ENCODE peak calls at places on chromosome 10, in four cellular contexts. One of them, this sample, is unnamed.
A peak's percentile ranks its signal among the peaks of the same experiment; 100 is the strongest.

GRCh38 chr10:71421075-71421434 is 24.3 kb downstream of the CDH23 start:
- DNase-seq in esophagus muscularis mucosa: no peak
- DNase-seq in transverse colon: no peak
- DNase-seq in HCT116: no peak
- DNase-seq in this sample: no peak

GRCh38 chr10:11797847-11798633 is 25.1 kb upstream of the PROSER2 start:
- DNase-seq in esophagus muscularis mucosa: no peak
- DNase-seq in transverse colon: no peak
- DNase-seq in HCT116: no peak
- DNase-seq in this sample: no peak

GRCh38 chr10:116683821-116684220 is 58.5 kb downstream of the HSPA12A start:
- DNase-seq in esophagus muscularis mucosa: no peak
- DNase-seq in transverse colon: no peak
- DNase-seq in HCT116: no peak
- DNase-seq in this sample: no peak

GRCh38 chr10:57948796-57949195 is 318.9 kb downstream of the IPMK start:
- DNase-seq in esophagus muscularis mucosa: no peak
- DNase-seq in transverse colon: no peak
- DNase-seq in HCT116: no peak
- DNase-seq in this sample: no peak

GRCh38 chr10:132100556-132101349 is 35.0 kb downstream of the JAKMIP3 start:
- DNase-seq in esophagus muscularis mucosa: no peak
- DNase-seq in transverse colon: no peak
- DNase-seq in HCT116: no peak
- DNase-seq in this sample: no peak

GRCh38 chr10:4109469-4109868 is 324.5 kb upstream of the KLF6 start:
- DNase-seq in esophagus muscularis mucosa: no peak
- DNase-seq in transverse colon: no peak
- DNase-seq in HCT116: no peak
- DNase-seq in this sample: no peak

GRCh38 chr10:25297466-25297865 is 122.7 kb downstream of the GPR158 start:
- DNase-seq in esophagus muscularis mucosa: no peak
- DNase-seq in transverse colon: no peak
- DNase-seq in HCT116: no peak
- DNase-seq in this sample: no peak

GRCh38 chr10:13632879-13633437 is 46.2 kb downstream of the PRPF18 start:
- DNase-seq in esophagus muscularis mucosa: peak; percentile 57
- DNase-seq in transverse colon: no peak
- DNase-seq in HCT116: no peak
- DNase-seq in this sample: no peak

GRCh38 chr10:42149722-42150427 is 488.5 kb downstream of the ZNF33B start:
- DNase-seq in esophagus muscularis mucosa: no peak
- DNase-seq in transverse colon: no peak
- DNase-seq in HCT116: no peak
- DNase-seq in this sample: no peak

GRCh38 chr10:34811968-34812514 is 3.1 kb downstream of the PARD3 start:
- DNase-seq in esophagus muscularis mucosa: no peak
- DNase-seq in transverse colon: no peak
- DNase-seq in HCT116: no peak
- DNase-seq in this sample: no peak

GRCh38 chr10:106643521-106643920 is 521.0 kb downstream of the SORCS1 start:
- DNase-seq in esophagus muscularis mucosa: no peak
- DNase-seq in transverse colon: no peak
- DNase-seq in HCT116: no peak
- DNase-seq in this sample: no peak

GRCh38 chr10:25059990-25060389 is 43.6 kb downstream of the THNSL1 start:
- DNase-seq in esophagus muscularis mucosa: no peak
- DNase-seq in transverse colon: peak; percentile 65
- DNase-seq in HCT116: peak; percentile 79
- DNase-seq in this sample: peak; percentile 71

GRCh38 chr10:48895198-48895720 is 44.4 kb downstream of the LRRC18 start:
- DNase-seq in esophagus muscularis mucosa: no peak
- DNase-seq in transverse colon: no peak
- DNase-seq in HCT116: no peak
- DNase-seq in this sample: no peak

GRCh38 chr10:28769147-28769604 is 91.9 kb downstream of the BAMBI start:
- DNase-seq in esophagus muscularis mucosa: no peak
- DNase-seq in transverse colon: no peak
- DNase-seq in HCT116: no peak
- DNase-seq in this sample: no peak

GRCh38 chr10:75281980-75282379 is 46.2 kb upstream of the COMTD1 start:
- DNase-seq in esophagus muscularis mucosa: no peak
- DNase-seq in transverse colon: no peak
- DNase-seq in HCT116: no peak
- DNase-seq in this sample: no peak

GRCh38 chr10:90179696-90180407 is 478.5 kb downstream of the KIF20B start:
- DNase-seq in esophagus muscularis mucosa: no peak
- DNase-seq in transverse colon: no peak
- DNase-seq in HCT116: peak; percentile 43
- DNase-seq in this sample: no peak

GRCh38 chr10:76763360-76763759 is 874.2 kb downstream of the KCNMA1 start:
- DNase-seq in esophagus muscularis mucosa: no peak
- DNase-seq in transverse colon: no peak
- DNase-seq in HCT116: no peak
- DNase-seq in this sample: no peak

GRCh38 chr10:71964669-71965515 is 697 bp downstream of the CHST3 start:
- DNase-seq in esophagus muscularis mucosa: no peak
- DNase-seq in transverse colon: peak; percentile 44
- DNase-seq in HCT116: no peak
- DNase-seq in this sample: no peak

GRCh38 chr10:125411724-125412123 is 251.4 kb upstream of the CTBP2 start:
- DNase-seq in esophagus muscularis mucosa: no peak
- DNase-seq in transverse colon: no peak
- DNase-seq in HCT116: peak; percentile 16
- DNase-seq in this sample: no peak

GRCh38 chr10:120559800-120560199 is 102.8 kb downstream of the PLPP4 start:
- DNase-seq in esophagus muscularis mucosa: peak; percentile 42
- DNase-seq in transverse colon: no peak
- DNase-seq in HCT116: no peak
- DNase-seq in this sample: no peak

GRCh38 chr10:90859321-90859751 is 1.5 kb upstream of the HTR7 start:
- DNase-seq in esophagus muscularis mucosa: no peak
- DNase-seq in transverse colon: no peak
- DNase-seq in HCT116: peak; percentile 69
- DNase-seq in this sample: no peak

GRCh38 chr10:121690152-121690551 is 91.9 kb upstream of the FGFR2 start:
- DNase-seq in esophagus muscularis mucosa: no peak
- DNase-seq in transverse colon: no peak
- DNase-seq in HCT116: no peak
- DNase-seq in this sample: no peak
- TF ChIP-seq POLR2A in esophagus muscularis mucosa: no peak
- TF ChIP-seq POLR2A in transverse colon: no peak
- TF ChIP-seq POLR2A in HCT116: no peak
- TF ChIP-seq POLR2A in this sample: no peak

GRCh38 chr10:32035038-32035437 is 21.2 kb downstream of the KIF5B start:
- DNase-seq in esophagus muscularis mucosa: no peak
- DNase-seq in transverse colon: no peak
- DNase-seq in HCT116: no peak
- DNase-seq in this sample: no peak
- H3K36me3 ChIP-seq in esophagus muscularis mucosa: peaks cover 84% of the 10 kb centered on the region
- H3K36me3 ChIP-seq in transverse colon: peaks cover 90% of the 10 kb centered on the region
- H3K36me3 ChIP-seq in HCT116: peaks cover 56% of the 10 kb centered on the region
- H3K36me3 ChIP-seq in this sample: no peaks in the 10 kb centered on the region

DNA sequence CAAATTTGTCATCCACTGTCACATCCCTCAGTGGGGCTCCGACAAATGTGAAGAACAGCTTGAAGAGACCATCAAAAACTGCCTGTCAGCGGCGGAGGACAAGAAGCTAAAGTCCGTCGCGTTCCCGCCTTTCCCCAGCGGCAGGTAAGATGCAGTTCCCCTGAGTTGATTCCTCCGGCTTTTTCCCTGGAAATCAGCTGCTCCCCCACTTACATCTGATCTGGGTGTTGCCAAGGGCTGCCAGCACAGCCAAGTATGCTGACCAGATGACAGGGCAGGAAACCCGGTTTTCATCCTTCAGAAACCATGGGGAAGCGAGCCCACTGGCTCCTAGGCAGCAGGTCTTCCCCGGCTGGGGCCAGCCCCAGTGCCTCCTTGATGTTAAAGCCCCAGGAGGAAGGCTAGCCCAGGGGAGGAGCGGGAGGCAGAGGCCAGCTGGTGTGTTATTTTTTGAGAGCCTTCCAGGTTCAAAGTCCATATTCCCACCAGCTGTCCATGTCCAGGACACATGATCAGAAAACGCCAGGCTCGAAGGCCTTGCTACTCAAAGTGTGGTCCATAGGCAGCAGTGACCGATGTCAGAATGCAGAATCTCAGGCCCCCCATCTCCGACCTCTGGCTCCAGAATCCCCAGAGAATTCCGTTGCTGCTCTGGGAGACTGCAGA is 23.4 kb downstream of the AIFM2 start:
- DNase-seq in esophagus muscularis mucosa: no peak
- DNase-seq in transverse colon: no peak
- DNase-seq in HCT116: no peak
- DNase-seq in this sample: no peak
- TF ChIP-seq POLR2A in esophagus muscularis mucosa: no peak
- TF ChIP-seq POLR2A in transverse colon: no peak
- TF ChIP-seq POLR2A in HCT116: no peak
- TF ChIP-seq POLR2A in this sample: no peak

DNA sequence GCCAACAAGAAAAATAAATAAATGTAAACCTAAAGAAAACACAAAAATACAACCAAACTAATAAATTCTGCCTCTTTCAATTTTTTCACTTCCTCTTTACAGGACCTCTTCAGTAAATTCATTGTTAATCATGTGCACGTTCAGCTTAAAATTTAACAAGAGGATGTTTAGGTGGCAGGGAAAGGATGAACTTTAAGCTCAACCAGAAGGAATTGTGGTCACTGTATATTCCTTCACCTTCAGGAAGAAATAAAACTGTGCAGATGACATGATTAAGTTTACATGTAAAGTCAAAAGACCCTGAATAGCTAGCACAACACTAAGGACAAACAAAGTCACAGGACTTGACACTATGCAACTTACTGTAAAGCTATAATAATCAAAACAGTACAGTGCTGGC is 33.0 kb downstream of the KIF5B start:
- DNase-seq in esophagus muscularis mucosa: no peak
- DNase-seq in transverse colon: no peak
- DNase-seq in HCT116: no peak
- DNase-seq in this sample: no peak
- H3K36me3 ChIP-seq in esophagus muscularis mucosa: peaks cover 89% of the 10 kb centered on the region
- H3K36me3 ChIP-seq in transverse colon: peaks cover 63% of the 10 kb centered on the region
- H3K36me3 ChIP-seq in HCT116: peaks cover 65% of the 10 kb centered on the region
- H3K36me3 ChIP-seq in this sample: no peaks in the 10 kb centered on the region

GRCh38 chr10:123390874-123391273 is 236.7 kb downstream of the BUB3 start:
- DNase-seq in esophagus muscularis mucosa: no peak
- DNase-seq in transverse colon: no peak
- DNase-seq in HCT116: no peak
- DNase-seq in this sample: no peak

GRCh38 chr10:123391275-123392028 is 237.2 kb downstream of the BUB3 start:
- DNase-seq in esophagus muscularis mucosa: no peak
- DNase-seq in transverse colon: no peak
- DNase-seq in HCT116: no peak
- DNase-seq in this sample: no peak

GRCh38 chr10:123394382-123394781 is 240.2 kb downstream of the BUB3 start:
- DNase-seq in esophagus muscularis mucosa: no peak
- DNase-seq in transverse colon: no peak
- DNase-seq in HCT116: no peak
- DNase-seq in this sample: no peak

GRCh38 chr10:123392182-123392930 is 238.2 kb downstream of the BUB3 start:
- DNase-seq in esophagus muscularis mucosa: no peak
- DNase-seq in transverse colon: no peak
- DNase-seq in HCT116: no peak
- DNase-seq in this sample: no peak

GRCh38 chr10:123393170-123393569 is 239.0 kb downstream of the BUB3 start:
- DNase-seq in esophagus muscularis mucosa: no peak
- DNase-seq in transverse colon: no peak
- DNase-seq in HCT116: no peak
- DNase-seq in this sample: no peak
- TF ChIP-seq POLR2A in esophagus muscularis mucosa: no peak
- TF ChIP-seq POLR2A in transverse colon: no peak
- TF ChIP-seq POLR2A in HCT116: no peak
- TF ChIP-seq POLR2A in this sample: no peak

GRCh38 chr10:27685686-27686085 is 59.9 kb downstream of the MKX start:
- DNase-seq in esophagus muscularis mucosa: no peak
- DNase-seq in transverse colon: no peak
- DNase-seq in HCT116: no peak
- DNase-seq in this sample: no peak
- H3K36me3 ChIP-seq in esophagus muscularis mucosa: no peaks in the 10 kb centered on the region
- H3K36me3 ChIP-seq in transverse colon: no peaks in the 10 kb centered on the region
- H3K36me3 ChIP-seq in HCT116: no peaks in the 10 kb centered on the region
- H3K36me3 ChIP-seq in this sample: no peaks in the 10 kb centered on the region

GRCh38 chr10:68955786-68956532 is at the start of gene DDX21:
- DNase-seq in esophagus muscularis mucosa: peak; percentile 97
- DNase-seq in transverse colon: peak; percentile 93
- DNase-seq in HCT116: peak; percentile 88
- DNase-seq in this sample: peak; percentile 96

GRCh38 chr10:68955414-68955785 is 570 bp upstream of the DDX21 start:
- DNase-seq in esophagus muscularis mucosa: no peak
- DNase-seq in transverse colon: peak; percentile 12
- DNase-seq in HCT116: no peak
- DNase-seq in this sample: no peak

GRCh38 chr10:68954904-68955303 is 1.1 kb upstream of the DDX21 start:
- DNase-seq in esophagus muscularis mucosa: no peak
- DNase-seq in transverse colon: no peak
- DNase-seq in HCT116: no peak
- DNase-seq in this sample: no peak

DNA sequence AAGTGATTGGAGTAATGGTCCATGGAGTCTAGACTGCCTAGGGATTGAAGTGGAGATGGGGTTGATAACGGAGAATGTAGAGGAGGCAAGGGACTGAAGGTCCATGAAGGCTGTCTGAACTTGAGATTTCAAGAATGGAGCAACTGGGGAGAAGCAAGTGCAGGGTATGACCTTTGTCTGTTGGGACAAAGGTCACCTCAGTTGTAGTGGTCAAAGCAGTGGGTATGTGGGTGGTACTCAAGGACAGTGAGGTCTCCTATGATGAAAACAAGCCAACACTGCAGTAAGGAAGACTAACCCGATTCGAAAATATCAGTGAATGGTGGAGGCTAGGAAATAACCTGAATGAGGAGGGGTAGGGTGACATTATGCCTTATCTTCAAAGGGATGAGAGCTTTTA is 5.4 kb upstream of the DDX21 start:
- DNase-seq in esophagus muscularis mucosa: no peak
- DNase-seq in transverse colon: no peak
- DNase-seq in HCT116: no peak
- DNase-seq in this sample: no peak
- TF ChIP-seq POLR2A in esophagus muscularis mucosa: no peak
- TF ChIP-seq POLR2A in transverse colon: no peak
- TF ChIP-seq POLR2A in HCT116: no peak
- TF ChIP-seq POLR2A in this sample: no peak

DNA sequence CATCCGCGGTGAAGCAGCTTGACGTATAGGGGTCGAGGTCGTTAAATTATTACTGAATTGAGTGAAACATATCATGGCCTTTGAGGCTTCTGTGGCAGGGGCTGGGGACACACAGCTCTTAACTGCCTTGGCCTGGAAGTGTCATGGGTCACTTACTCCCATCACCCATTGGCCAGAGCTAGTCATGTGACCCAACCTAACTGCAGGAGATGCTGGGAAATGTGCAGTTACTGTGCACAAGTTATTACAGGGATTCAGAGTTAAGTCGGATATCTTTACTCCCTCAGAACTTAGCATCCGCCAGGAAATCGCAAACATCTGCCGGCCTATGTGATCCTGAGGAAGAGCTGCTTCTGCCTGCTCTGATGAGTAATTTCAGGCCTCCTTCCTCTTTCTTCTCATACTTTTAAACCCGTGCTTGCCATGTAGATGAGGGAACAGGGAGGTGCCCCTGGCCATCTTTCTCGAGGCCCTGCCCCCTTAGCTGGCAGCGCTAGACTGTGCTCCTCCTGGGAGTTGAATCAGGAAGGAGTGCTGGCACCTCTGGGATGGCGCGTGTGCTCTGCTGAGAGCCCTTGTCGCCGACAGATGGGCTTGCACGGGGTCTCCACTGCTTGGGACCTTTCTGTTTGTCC is 203.6 kb downstream of the TCF7L2 start:
- DNase-seq in esophagus muscularis mucosa: no peak
- DNase-seq in transverse colon: no peak
- DNase-seq in HCT116: no peak
- DNase-seq in this sample: no peak
- H3K36me3 ChIP-seq in esophagus muscularis mucosa: peaks cover 88% of the 10 kb centered on the region
- H3K36me3 ChIP-seq in transverse colon: peaks cover 57% of the 10 kb centered on the region
- H3K36me3 ChIP-seq in HCT116: peaks cover 88% of the 10 kb centered on the region
- H3K36me3 ChIP-seq in this sample: no peaks in the 10 kb centered on the region

This sample was measured in Peyer's patch.